ENCODE peak calls at places on chromosomes 11 and 22, in five cellular contexts. One of them, this sample, is unnamed.

GRCh38 chr22:38461414-38462081 is 6.3 kb upstream of the KDELR3 start:
- DNase-seq in HT1080: peak
- DNase-seq in GM18507: no peak
- DNase-seq in NCI-H460: peak
- DNase-seq in T-helper 1 cell: peak
- DNase-seq in this sample: peak

GRCh38 chr11:117144477-117145392 is 648 bp downstream of the PAFAH1B2 start:
- DNase-seq in HT1080: peak
- DNase-seq in NCI-H460: peak
- DNase-seq in GM18507: no peak
- DNase-seq in T-helper 1 cell: peak
- DNase-seq in this sample: no peak

GRCh38 chr22:29842740-29843139 is 4.7 kb upstream of the ASCC2 start:
- DNase-seq in T-helper 1 cell: no peak
- DNase-seq in HT1080: peak
- DNase-seq in GM18507: no peak
- DNase-seq in NCI-H460: no peak
- DNase-seq in this sample: no peak

GRCh38 chr22:39995346-39996252 is 845 bp downstream of the FAM83F start:
- DNase-seq in NCI-H460: no peak
- DNase-seq in GM18507: no peak
- DNase-seq in T-helper 1 cell: no peak
- DNase-seq in HT1080: no peak
- DNase-seq in this sample: no peak

GRCh38 chr22:19275919-19276600 is 15.5 kb downstream of the CLTCL1 start:
- DNase-seq in GM18507: no peak
- DNase-seq in NCI-H460: no peak
- DNase-seq in T-helper 1 cell: no peak
- DNase-seq in HT1080: no peak
- DNase-seq in this sample: no peak

GRCh38 chr11:135075740-135076139 is 663.7 kb upstream of the B3GAT1 start:
- DNase-seq in NCI-H460: peak
- DNase-seq in T-helper 1 cell: peak
- DNase-seq in HT1080: peak
- DNase-seq in GM18507: no peak
- DNase-seq in this sample: peak

GRCh38 chr22:46085831-46086576 is 64.3 kb upstream of the PPARA start:
- DNase-seq in T-helper 1 cell: no peak
- DNase-seq in NCI-H460: peak
- DNase-seq in HT1080: peak
- DNase-seq in GM18507: no peak
- DNase-seq in this sample: no peak

GRCh38 chr22:38566726-38567504 is 3.1 kb downstream of the DMC1 start:
- DNase-seq in GM18507: no peak
- DNase-seq in T-helper 1 cell: no peak
- DNase-seq in NCI-H460: no peak
- DNase-seq in HT1080: no peak
- DNase-seq in this sample: no peak

GRCh38 chr11:61958590-61958989 is 8.4 kb downstream of the BEST1 start:
- DNase-seq in NCI-H460: no peak
- DNase-seq in GM18507: no peak
- DNase-seq in T-helper 1 cell: no peak
- DNase-seq in HT1080: no peak
- DNase-seq in this sample: no peak

GRCh38 chr11:83070878-83071640 is 638 bp downstream of the RAB30 start:
- DNase-seq in NCI-H460: no peak
- DNase-seq in T-helper 1 cell: peak
- DNase-seq in GM18507: no peak
- DNase-seq in HT1080: no peak
- DNase-seq in this sample: peak

GRCh38 chr22:30701872-30702271 is 7.2 kb downstream of the OSBP2 start:
- DNase-seq in T-helper 1 cell: no peak
- DNase-seq in HT1080: peak
- DNase-seq in NCI-H460: no peak
- DNase-seq in GM18507: no peak
- DNase-seq in this sample: no peak

GRCh38 chr11:8223513-8223899 is 40.2 kb downstream of the LMO1 start:
- DNase-seq in GM18507: no peak
- DNase-seq in NCI-H460: no peak
- DNase-seq in T-helper 1 cell: no peak
- DNase-seq in HT1080: peak
- DNase-seq in this sample: no peak

GRCh38 chr22:17379939-17380710 is 10.9 kb downstream of the CECR2 start:
- DNase-seq in GM18507: no peak
- DNase-seq in T-helper 1 cell: no peak
- DNase-seq in NCI-H460: no peak
- DNase-seq in HT1080: no peak
- DNase-seq in this sample: no peak

GRCh38 chr11:108228236-108228635 is 5.4 kb downstream of the ATM start:
- DNase-seq in T-helper 1 cell: no peak
- DNase-seq in GM18507: no peak
- DNase-seq in HT1080: no peak
- DNase-seq in NCI-H460: no peak
- DNase-seq in this sample: no peak

GRCh38 chr11:124536520-124536919 is 6.9 kb downstream of the OR8B12 start:
- DNase-seq in GM18507: no peak
- DNase-seq in NCI-H460: peak
- DNase-seq in T-helper 1 cell: no peak
- DNase-seq in HT1080: peak
- DNase-seq in this sample: no peak

This sample was measured in T-helper 17 cell.